ENCODE peak calls at places on chromosomes 11 and 22, in nine cellular contexts. W, D, E, Y, V, T, U, L and F are unnamed samples.

GRCh38 chr11:100883860-100884259 is 196.8 kb downstream of the ARHGAP42 start:
- DNase-seq in V (no peak), T (no peak), Y (no peak), L (no peak), E (no peak), D (no peak), U (no peak), W (no peak), F (no peak)

GRCh38 chr22:22893891-22894739 is 6.5 kb downstream of the IGLL5 start:
- DNase-seq in E (no peak), V (no peak), Y (no peak), L (no peak), D (no peak), U (no peak), W (no peak), T (no peak), F (no peak)

GRCh38 chr11:30165652-30166051 is 65.2 kb upstream of the FSHB start:
- DNase-seq in U (no peak), Y (no peak), E (no peak), T (no peak), W (no peak), V (no peak), D (no peak), L (no peak), F (no peak)

GRCh38 chr11:72224587-72225410 is at the start of gene INPPL1:
- DNase-seq in L (peak), T (peak), E (peak), Y (peak), W (no peak), D (no peak), V (no peak), U (no peak), F (no peak)

GRCh38 chr11:113705871-113706654 is at the start of gene TMPRSS5:
- DNase-seq in L (no peak), U (no peak), D (no peak), V (no peak), Y (no peak), W (no peak), T (no peak), E (no peak), F (no peak)

GRCh38 chr22:40018051-40018450 is 23.3 kb downstream of the FAM83F start:
- DNase-seq in E (no peak), L (no peak), Y (no peak), W (no peak), V (no peak), T (no peak), U (no peak), D (no peak), F (no peak)

GRCh38 chr11:101867951-101868350 is 46.9 kb upstream of the CEP126 start:
- DNase-seq in L (peak), Y (no peak), V (no peak), U (no peak), W (no peak), T (peak), D (no peak), E (no peak), F (peak)

GRCh38 chr11:46387919-46388618 is 3.5 kb downstream of the CHRM4 start:
- DNase-seq in E (no peak), U (no peak), V (no peak), W (no peak), T (no peak), Y (no peak), D (no peak), L (no peak), F (no peak)

GRCh38 chr11:19806251-19806650 is 93.6 kb downstream of the NAV2 start:
- DNase-seq in V (no peak), W (no peak), D (no peak), Y (no peak), E (no peak), U (no peak), T (no peak), L (no peak), F (no peak)

GRCh38 chr22:43351966-43352345 is 8.8 kb upstream of the SCUBE1 start:
- DNase-seq in W (no peak), V (no peak), U (no peak), Y (no peak), E (no peak), L (no peak), D (no peak), T (no peak), F (no peak)